ENCODE peak calls at places on chromosomes 4 and X, in ten cellular contexts. M is GM10248, E is fibroblast of pulmonary artery, F is choroid plexus epithelial cell, Y is GM20000, N is BE2C, I is A549, T is mammary epithelial cell, Q is astrocyte of the spinal cord, Z is AG10803. C is an unnamed sample.

GRCh38 chr4:40486534-40486933 is 143.1 kb downstream of the RBM47 start:
- DNase-seq in M (no peak), E (peak), F (peak), Y (no peak), N (no peak), I (no peak), T (peak), Q (no peak), Z (peak), C (no peak)

GRCh38 chr4:6576512-6576911 is 1.5 kb downstream of the MAN2B2 start:
- DNase-seq in M (no peak), E (no peak), F (no peak), Y (no peak), N (peak), I (no peak), T (peak), Q (no peak), Z (no peak), C (no peak)

GRCh38 chrX:21661316-21661715 is 3.2 kb upstream of the KLHL34 start:
- DNase-seq in M (no peak), E (no peak), F (no peak), Y (no peak), N (no peak), I (no peak), T (no peak), Q (no peak), Z (no peak), C (no peak)

GRCh38 chr4:138945401-138945800 is 70.2 kb upstream of the NOCT start:
- DNase-seq in M (no peak), E (no peak), F (no peak), Y (no peak), N (no peak), I (no peak), T (peak), Q (no peak), Z (no peak), C (no peak)

GRCh38 chr4:3687538-3687937 is 78.6 kb upstream of the ADRA2C start:
- DNase-seq in M (no peak), E (no peak), F (no peak), Y (no peak), N (peak), I (no peak), T (no peak), Q (no peak), Z (no peak), C (no peak)

GRCh38 chr4:26748805-26749204 is 111.8 kb upstream of the STIM2 start:
- DNase-seq in M (no peak), E (no peak), F (no peak), Y (no peak), N (no peak), I (no peak), T (no peak), Q (no peak), Z (no peak), C (peak)

GRCh38 chrX:111555559-111555958 is 44.1 kb downstream of the SERTM2 start:
- DNase-seq in M (no peak), E (no peak), F (no peak), Y (no peak), N (no peak), I (no peak), T (no peak), Q (no peak), Z (no peak), C (no peak)

GRCh38 chr4:161767116-161767515 is 396.7 kb downstream of the FSTL5 start:
- DNase-seq in M (no peak), E (peak), F (peak), Y (no peak), N (no peak), I (no peak), T (peak), Q (peak), Z (peak), C (peak)

GRCh38 chrX:98412058-98412457 is 1528.3 kb downstream of the RPA4 start:
- DNase-seq in M (no peak), E (no peak), F (no peak), Y (no peak), N (no peak), I (no peak), T (no peak), Q (no peak), Z (no peak), C (no peak)

GRCh38 chrX:98405376-98405775 is 1521.7 kb downstream of the RPA4 start:
- DNase-seq in M (no peak), E (no peak), F (peak), Y (no peak), N (no peak), I (no peak), T (no peak), Q (no peak), Z (no peak), C (no peak)

GRCh38 chrX:98407526-98408049 is 1523.9 kb downstream of the RPA4 start:
- DNase-seq in M (no peak), E (no peak), F (no peak), Y (no peak), N (no peak), I (no peak), T (no peak), Q (no peak), Z (no peak), C (no peak)
- TF ChIP-seq CTCF in M (no peak), E (no peak), F (no peak), Y (no peak), N (no peak), I (no peak), T (no peak), Q (no peak), Z (no peak), C (no peak)

GRCh38 chrX:68942797-68943196 is 114.0 kb downstream of the EFNB1 start:
- DNase-seq in M (no peak), E (no peak), F (no peak), Y (no peak), N (no peak), I (no peak), T (no peak), Q (no peak), Z (no peak), C (no peak)

GRCh38 chrX:68944211-68944610 is 115.4 kb downstream of the EFNB1 start:
- DNase-seq in M (no peak), E (no peak), F (no peak), Y (no peak), N (no peak), I (no peak), T (no peak), Q (no peak), Z (no peak), C (no peak)

GRCh38 chrX:68945081-68945602 is 116.3 kb downstream of the EFNB1 start:
- DNase-seq in M (no peak), E (no peak), F (no peak), Y (no peak), N (no peak), I (no peak), T (no peak), Q (no peak), Z (no peak), C (no peak)

GRCh38 chrX:68947882-68948605 is 119.2 kb downstream of the EFNB1 start:
- DNase-seq in M (peak), E (no peak), F (no peak), Y (no peak), N (peak), I (no peak), T (no peak), Q (no peak), Z (peak), C (no peak)

DNA sequence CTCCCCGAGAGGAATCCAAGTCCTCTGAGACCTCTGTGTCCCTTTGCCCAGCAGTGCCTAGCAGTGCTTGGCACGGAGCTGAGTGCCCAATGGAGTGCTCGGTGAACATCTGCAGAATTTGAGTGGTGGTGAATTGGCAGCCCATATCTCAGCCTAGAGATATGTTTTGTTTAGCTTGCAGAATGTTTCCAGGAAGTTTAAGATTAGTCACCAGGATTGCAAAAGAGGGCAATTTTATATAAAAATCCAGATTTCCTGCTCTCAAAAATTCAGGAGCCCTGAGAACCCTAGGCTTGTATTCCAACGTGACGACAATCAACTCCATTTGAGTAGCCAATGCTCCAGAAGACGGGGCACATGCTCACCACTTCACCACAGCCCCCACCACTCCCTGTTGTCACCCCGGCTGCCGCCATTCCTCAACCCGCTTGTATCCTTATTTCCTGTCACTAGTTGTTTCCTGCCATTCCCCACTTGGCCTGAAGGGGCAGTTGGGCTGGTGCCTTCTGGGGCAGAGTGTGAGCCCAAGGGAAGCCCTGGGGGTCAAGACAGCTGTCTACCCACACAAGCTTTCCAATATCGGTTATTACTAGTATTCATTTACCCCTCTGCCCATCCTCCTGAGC is 116.9 kb downstream of the EFNB1 start:
- DNase-seq in M (peak), E (peak), F (peak), Y (no peak), N (peak), I (no peak), T (no peak), Q (peak), Z (peak), C (peak)
- TF ChIP-seq CTCF in M (no peak), E (peak), F (peak), Y (no peak), N (peak), I (no peak), T (peak), Q (peak), Z (peak), C (peak)

GRCh38 chr4:2604614-2605013 is 68.2 kb downstream of the FAM193A start:
- DNase-seq in M (no peak), E (no peak), F (no peak), Y (no peak), N (no peak), I (no peak), T (no peak), Q (no peak), Z (no peak), C (no peak)
- TF ChIP-seq CTCF in M (no peak), E (no peak), F (no peak), Y (no peak), N (no peak), I (no peak), T (no peak), Q (no peak), Z (no peak), C (no peak)

DNA sequence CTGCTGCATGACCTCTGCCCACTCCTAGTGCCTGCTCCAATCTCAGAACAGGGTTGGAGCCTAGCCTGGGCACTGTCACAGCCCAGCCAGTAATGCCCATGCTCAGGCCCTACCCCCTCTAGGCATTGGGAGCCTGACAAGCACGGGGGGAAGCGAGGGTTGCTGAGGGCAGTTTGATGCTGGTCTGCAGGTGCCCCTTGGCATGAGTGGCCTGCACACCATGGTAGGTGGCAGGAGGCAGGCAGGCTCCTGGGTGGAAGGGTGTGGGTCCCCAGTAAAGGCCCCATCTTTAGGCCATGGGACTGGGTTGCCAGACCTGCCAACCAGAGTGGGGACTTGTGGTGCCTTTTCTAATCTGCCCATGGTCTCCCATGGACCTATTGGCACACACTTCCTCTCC is 72.1 kb upstream of the DCAF12L2 start:
- DNase-seq in M (no peak), E (no peak), F (no peak), Y (no peak), N (no peak), I (no peak), T (no peak), Q (no peak), Z (no peak), C (no peak)
- TF ChIP-seq CTCF in M (no peak), E (no peak), F (no peak), Y (no peak), N (no peak), I (no peak), T (no peak), Q (no peak), Z (no peak), C (no peak)

C was measured in GM12865.